ENCODE peak calls at places on chromosomes 1 and 21, in ten cellular contexts. One of them, this sample, is unnamed.

GRCh38 chr1:55716151-55716550 is 501.0 kb upstream of the USP24 start:
- DNase-seq in A549: no peak
- DNase-seq in choroid plexus epithelial cell: no peak
- DNase-seq in CD4-positive, CD25-positive, alpha-beta regulatory T cell: no peak
- DNase-seq in tibial nerve: no peak
- DNase-seq in lower lobe of right lung: no peak
- DNase-seq in AG04450: no peak
- DNase-seq in naive thymus-derived CD4-positive, alpha-beta T cell: no peak
- DNase-seq in AG04449: no peak
- DNase-seq in mesenchymal stem cell: no peak
- DNase-seq in this sample: peak; percentile 57

GRCh38 chr1:215568287-215568692 is 1.2 kb downstream of the KCTD3 start:
- DNase-seq in A549: peak; percentile 24
- DNase-seq in choroid plexus epithelial cell: peak; percentile 67
- DNase-seq in CD4-positive, CD25-positive, alpha-beta regulatory T cell: no peak
- DNase-seq in tibial nerve: no peak
- DNase-seq in lower lobe of right lung: no peak
- DNase-seq in AG04450: peak; percentile 29
- DNase-seq in naive thymus-derived CD4-positive, alpha-beta T cell: no peak
- DNase-seq in AG04449: no peak
- DNase-seq in mesenchymal stem cell: peak; percentile 69
- DNase-seq in this sample: peak; percentile 80

GRCh38 chr1:186578325-186579016 is 101.8 kb downstream of the PTGS2 start:
- DNase-seq in A549: no peak
- DNase-seq in choroid plexus epithelial cell: no peak
- DNase-seq in CD4-positive, CD25-positive, alpha-beta regulatory T cell: no peak
- DNase-seq in tibial nerve: no peak
- DNase-seq in lower lobe of right lung: no peak
- DNase-seq in AG04450: no peak
- DNase-seq in naive thymus-derived CD4-positive, alpha-beta T cell: no peak
- DNase-seq in AG04449: no peak
- DNase-seq in mesenchymal stem cell: no peak
- DNase-seq in this sample: no peak

GRCh38 chr1:223712856-223713494 is 636 bp downstream of the CAPN2 start:
- DNase-seq in A549: no peak
- DNase-seq in choroid plexus epithelial cell: no peak
- DNase-seq in CD4-positive, CD25-positive, alpha-beta regulatory T cell: peak; percentile 47
- DNase-seq in tibial nerve: no peak
- DNase-seq in lower lobe of right lung: peak; percentile 67
- DNase-seq in AG04450: no peak
- DNase-seq in naive thymus-derived CD4-positive, alpha-beta T cell: peak; percentile 37
- DNase-seq in AG04449: no peak
- DNase-seq in mesenchymal stem cell: no peak
- DNase-seq in this sample: no peak

GRCh38 chr21:15291621-15292266 is 226.9 kb upstream of the NRIP1 start:
- DNase-seq in A549: no peak
- DNase-seq in choroid plexus epithelial cell: no peak
- DNase-seq in CD4-positive, CD25-positive, alpha-beta regulatory T cell: no peak
- DNase-seq in tibial nerve: no peak
- DNase-seq in lower lobe of right lung: no peak
- DNase-seq in AG04450: no peak
- DNase-seq in naive thymus-derived CD4-positive, alpha-beta T cell: no peak
- DNase-seq in AG04449: no peak
- DNase-seq in mesenchymal stem cell: no peak
- DNase-seq in this sample: no peak

GRCh38 chr21:45102391-45102932 is 28.1 kb downstream of the ADARB1 start:
- DNase-seq in A549: peak; percentile 37
- DNase-seq in choroid plexus epithelial cell: peak; percentile 60
- DNase-seq in CD4-positive, CD25-positive, alpha-beta regulatory T cell: no peak
- DNase-seq in tibial nerve: no peak
- DNase-seq in lower lobe of right lung: no peak
- DNase-seq in AG04450: no peak
- DNase-seq in naive thymus-derived CD4-positive, alpha-beta T cell: no peak
- DNase-seq in AG04449: no peak
- DNase-seq in mesenchymal stem cell: peak; percentile 59
- DNase-seq in this sample: peak; percentile 55

GRCh38 chr1:232962761-232963357 is 12.4 kb downstream of the NTPCR start:
- DNase-seq in A549: no peak
- DNase-seq in choroid plexus epithelial cell: peak; percentile 75
- DNase-seq in CD4-positive, CD25-positive, alpha-beta regulatory T cell: no peak
- DNase-seq in tibial nerve: no peak
- DNase-seq in lower lobe of right lung: no peak
- DNase-seq in AG04450: no peak
- DNase-seq in naive thymus-derived CD4-positive, alpha-beta T cell: no peak
- DNase-seq in AG04449: no peak
- DNase-seq in mesenchymal stem cell: no peak
- DNase-seq in this sample: peak; percentile 28

GRCh38 chr1:64645742-64646141 is 99.1 kb upstream of the RAVER2 start:
- DNase-seq in A549: no peak
- DNase-seq in choroid plexus epithelial cell: no peak
- DNase-seq in CD4-positive, CD25-positive, alpha-beta regulatory T cell: no peak
- DNase-seq in tibial nerve: no peak
- DNase-seq in lower lobe of right lung: no peak
- DNase-seq in AG04450: no peak
- DNase-seq in naive thymus-derived CD4-positive, alpha-beta T cell: no peak
- DNase-seq in AG04449: no peak
- DNase-seq in mesenchymal stem cell: no peak
- DNase-seq in this sample: no peak

GRCh38 chr1:225554216-225554812 is 98.6 kb downstream of the ENAH start:
- DNase-seq in A549: peak; percentile 18
- DNase-seq in choroid plexus epithelial cell: peak; percentile 65
- DNase-seq in CD4-positive, CD25-positive, alpha-beta regulatory T cell: peak; percentile 19
- DNase-seq in tibial nerve: no peak
- DNase-seq in lower lobe of right lung: no peak
- DNase-seq in AG04450: no peak
- DNase-seq in naive thymus-derived CD4-positive, alpha-beta T cell: no peak
- DNase-seq in AG04449: no peak
- DNase-seq in mesenchymal stem cell: peak; percentile 44
- DNase-seq in this sample: peak; percentile 56

GRCh38 chr1:29416825-29417557 is 180.7 kb downstream of the PTPRU start:
- DNase-seq in A549: no peak
- DNase-seq in choroid plexus epithelial cell: peak; percentile 55
- DNase-seq in CD4-positive, CD25-positive, alpha-beta regulatory T cell: no peak
- DNase-seq in tibial nerve: no peak
- DNase-seq in lower lobe of right lung: no peak
- DNase-seq in AG04450: no peak
- DNase-seq in naive thymus-derived CD4-positive, alpha-beta T cell: no peak
- DNase-seq in AG04449: no peak
- DNase-seq in mesenchymal stem cell: no peak
- DNase-seq in this sample: peak; percentile 7

GRCh38 chr1:56357931-56358783 is 221.2 kb downstream of the PLPP3 start:
- DNase-seq in A549: no peak
- DNase-seq in choroid plexus epithelial cell: no peak
- DNase-seq in CD4-positive, CD25-positive, alpha-beta regulatory T cell: no peak
- DNase-seq in tibial nerve: no peak
- DNase-seq in lower lobe of right lung: no peak
- DNase-seq in AG04450: no peak
- DNase-seq in naive thymus-derived CD4-positive, alpha-beta T cell: no peak
- DNase-seq in AG04449: no peak
- DNase-seq in mesenchymal stem cell: no peak
- DNase-seq in this sample: no peak

GRCh38 chr1:207049974-207050391 is 1.0 kb downstream of the YOD1 start:
- DNase-seq in A549: no peak
- DNase-seq in choroid plexus epithelial cell: peak; percentile 74
- DNase-seq in CD4-positive, CD25-positive, alpha-beta regulatory T cell: peak; percentile 63
- DNase-seq in tibial nerve: no peak
- DNase-seq in lower lobe of right lung: no peak
- DNase-seq in AG04450: no peak
- DNase-seq in naive thymus-derived CD4-positive, alpha-beta T cell: peak; percentile 55
- DNase-seq in AG04449: no peak
- DNase-seq in mesenchymal stem cell: peak; percentile 78
- DNase-seq in this sample: peak; percentile 69

GRCh38 chr1:234564035-234565029 is 45.6 kb downstream of the IRF2BP2 start:
- DNase-seq in A549: peak; percentile 82
- DNase-seq in choroid plexus epithelial cell: peak; percentile 87
- DNase-seq in CD4-positive, CD25-positive, alpha-beta regulatory T cell: no peak
- DNase-seq in tibial nerve: no peak
- DNase-seq in lower lobe of right lung: no peak
- DNase-seq in AG04450: no peak
- DNase-seq in naive thymus-derived CD4-positive, alpha-beta T cell: no peak
- DNase-seq in AG04449: peak; percentile 40
- DNase-seq in mesenchymal stem cell: peak; percentile 47
- DNase-seq in this sample: peak; percentile 57

GRCh38 chr21:17427157-17427556 is 85.7 kb upstream of the CXADR start:
- DNase-seq in A549: no peak
- DNase-seq in choroid plexus epithelial cell: no peak
- DNase-seq in CD4-positive, CD25-positive, alpha-beta regulatory T cell: no peak
- DNase-seq in tibial nerve: no peak
- DNase-seq in lower lobe of right lung: no peak
- DNase-seq in AG04450: no peak
- DNase-seq in naive thymus-derived CD4-positive, alpha-beta T cell: no peak
- DNase-seq in AG04449: no peak
- DNase-seq in mesenchymal stem cell: no peak
- DNase-seq in this sample: no peak

GRCh38 chr1:18300376-18300775 is 180.4 kb upstream of the KLHDC7A start:
- DNase-seq in A549: no peak
- DNase-seq in choroid plexus epithelial cell: no peak
- DNase-seq in CD4-positive, CD25-positive, alpha-beta regulatory T cell: no peak
- DNase-seq in tibial nerve: no peak
- DNase-seq in lower lobe of right lung: no peak
- DNase-seq in AG04450: no peak
- DNase-seq in naive thymus-derived CD4-positive, alpha-beta T cell: no peak
- DNase-seq in AG04449: no peak
- DNase-seq in mesenchymal stem cell: no peak
- DNase-seq in this sample: no peak

GRCh38 chr21:28635541-28635940 is 357.1 kb downstream of the LTN1 start:
- DNase-seq in A549: no peak
- DNase-seq in choroid plexus epithelial cell: no peak
- DNase-seq in CD4-positive, CD25-positive, alpha-beta regulatory T cell: no peak
- DNase-seq in tibial nerve: no peak
- DNase-seq in lower lobe of right lung: no peak
- DNase-seq in AG04450: no peak
- DNase-seq in naive thymus-derived CD4-positive, alpha-beta T cell: no peak
- DNase-seq in AG04449: no peak
- DNase-seq in mesenchymal stem cell: no peak
- DNase-seq in this sample: no peak

GRCh38 chr21:28632718-28633408 is 359.8 kb downstream of the LTN1 start:
- DNase-seq in A549: no peak
- DNase-seq in choroid plexus epithelial cell: peak; percentile 76
- DNase-seq in CD4-positive, CD25-positive, alpha-beta regulatory T cell: no peak
- DNase-seq in tibial nerve: no peak
- DNase-seq in lower lobe of right lung: no peak
- DNase-seq in AG04450: no peak
- DNase-seq in naive thymus-derived CD4-positive, alpha-beta T cell: no peak
- DNase-seq in AG04449: no peak
- DNase-seq in mesenchymal stem cell: peak; percentile 60
- DNase-seq in this sample: peak; percentile 70

GRCh38 chr21:28639742-28640141 is 352.9 kb downstream of the LTN1 start:
- DNase-seq in A549: no peak
- DNase-seq in choroid plexus epithelial cell: peak; percentile 52
- DNase-seq in CD4-positive, CD25-positive, alpha-beta regulatory T cell: no peak
- DNase-seq in tibial nerve: no peak
- DNase-seq in lower lobe of right lung: no peak
- DNase-seq in AG04450: no peak
- DNase-seq in naive thymus-derived CD4-positive, alpha-beta T cell: no peak
- DNase-seq in AG04449: no peak
- DNase-seq in mesenchymal stem cell: no peak
- DNase-seq in this sample: no peak

GRCh38 chr21:28636988-28637691 is 355.5 kb downstream of the LTN1 start:
- DNase-seq in A549: no peak
- DNase-seq in choroid plexus epithelial cell: peak; percentile 83
- DNase-seq in CD4-positive, CD25-positive, alpha-beta regulatory T cell: no peak
- DNase-seq in tibial nerve: no peak
- DNase-seq in lower lobe of right lung: no peak
- DNase-seq in AG04450: peak; percentile 65
- DNase-seq in naive thymus-derived CD4-positive, alpha-beta T cell: no peak
- DNase-seq in AG04449: peak; percentile 88
- DNase-seq in mesenchymal stem cell: peak; percentile 14
- DNase-seq in this sample: peak; percentile 55

GRCh38 chr21:28633803-28634572 is 358.7 kb downstream of the LTN1 start:
- DNase-seq in A549: no peak
- DNase-seq in choroid plexus epithelial cell: peak; percentile 50
- DNase-seq in CD4-positive, CD25-positive, alpha-beta regulatory T cell: no peak
- DNase-seq in tibial nerve: no peak
- DNase-seq in lower lobe of right lung: no peak
- DNase-seq in AG04450: no peak
- DNase-seq in naive thymus-derived CD4-positive, alpha-beta T cell: no peak
- DNase-seq in AG04449: peak; percentile 62
- DNase-seq in mesenchymal stem cell: peak; percentile 46
- DNase-seq in this sample: peak; percentile 38
- H3K4me3 ChIP-seq in A549: no peak overlapping the region
- H3K4me3 ChIP-seq in choroid plexus epithelial cell: no peak overlapping the region
- H3K4me3 ChIP-seq in CD4-positive, CD25-positive, alpha-beta regulatory T cell: no peak overlapping the region
- H3K4me3 ChIP-seq in tibial nerve: no peak overlapping the region
- H3K4me3 ChIP-seq in lower lobe of right lung: no peak overlapping the region
- H3K4me3 ChIP-seq in AG04450: no peak overlapping the region
- H3K4me3 ChIP-seq in naive thymus-derived CD4-positive, alpha-beta T cell: no peak overlapping the region
- H3K4me3 ChIP-seq in AG04449: no peak overlapping the region
- H3K4me3 ChIP-seq in mesenchymal stem cell: no peak overlapping the region
- H3K4me3 ChIP-seq in this sample: no peak overlapping the region

DNA sequence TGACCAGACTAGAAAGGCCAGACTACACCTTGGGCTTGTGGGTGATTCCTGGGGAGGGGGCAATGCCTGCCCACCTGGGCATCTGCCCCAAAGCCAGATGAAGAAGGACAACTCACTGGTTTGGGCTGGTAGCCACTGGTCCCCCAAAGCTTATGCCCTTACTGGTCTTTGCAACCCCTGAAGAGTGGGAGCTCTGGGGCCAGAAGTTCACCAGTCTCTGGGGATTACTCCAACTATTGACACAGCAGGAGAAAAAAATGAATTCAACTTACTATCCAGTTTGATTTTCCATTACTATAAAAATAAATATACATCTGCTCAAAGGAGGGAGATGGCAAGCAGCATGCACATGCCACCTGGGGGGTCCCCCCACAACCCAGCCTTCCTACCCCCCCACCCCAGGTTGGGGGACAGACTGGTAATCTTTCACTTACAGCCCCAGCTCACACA is 2.6 kb downstream of the AHDC1 start:
- DNase-seq in A549: no peak
- DNase-seq in choroid plexus epithelial cell: no peak
- DNase-seq in CD4-positive, CD25-positive, alpha-beta regulatory T cell: no peak
- DNase-seq in tibial nerve: no peak
- DNase-seq in lower lobe of right lung: no peak
- DNase-seq in AG04450: no peak
- DNase-seq in naive thymus-derived CD4-positive, alpha-beta T cell: no peak
- DNase-seq in AG04449: no peak
- DNase-seq in mesenchymal stem cell: no peak
- DNase-seq in this sample: no peak
- H3K4me3 ChIP-seq in A549: peak overlapping the region; percentile 90
- H3K4me3 ChIP-seq in choroid plexus epithelial cell: peak overlapping the region; percentile 86
- H3K4me3 ChIP-seq in CD4-positive, CD25-positive, alpha-beta regulatory T cell: no peak overlapping the region
- H3K4me3 ChIP-seq in tibial nerve: peak overlapping the region; percentile 91
- H3K4me3 ChIP-seq in lower lobe of right lung: peak overlapping the region; percentile 89
- H3K4me3 ChIP-seq in AG04450: peak overlapping the region; percentile 88
- H3K4me3 ChIP-seq in naive thymus-derived CD4-positive, alpha-beta T cell: no peak overlapping the region
- H3K4me3 ChIP-seq in AG04449: peak overlapping the region; percentile 87
- H3K4me3 ChIP-seq in mesenchymal stem cell: peak overlapping the region; percentile 93
- H3K4me3 ChIP-seq in this sample: peak overlapping the region; percentile 99

GRCh38 chr1:2557146-2558029 is 1.2 kb downstream of the TNFRSF14 start:
- DNase-seq in A549: no peak
- DNase-seq in choroid plexus epithelial cell: no peak
- DNase-seq in CD4-positive, CD25-positive, alpha-beta regulatory T cell: no peak
- DNase-seq in tibial nerve: no peak
- DNase-seq in lower lobe of right lung: no peak
- DNase-seq in AG04450: no peak
- DNase-seq in naive thymus-derived CD4-positive, alpha-beta T cell: no peak
- DNase-seq in AG04449: no peak
- DNase-seq in mesenchymal stem cell: no peak
- DNase-seq in this sample: no peak
- H3K4me3 ChIP-seq in A549: no peak overlapping the region
- H3K4me3 ChIP-seq in choroid plexus epithelial cell: peak overlapping the region; percentile 69
- H3K4me3 ChIP-seq in CD4-positive, CD25-positive, alpha-beta regulatory T cell: peak overlapping the region; percentile 77
- H3K4me3 ChIP-seq in tibial nerve: peak overlapping the region; percentile 73
- H3K4me3 ChIP-seq in lower lobe of right lung: peak overlapping the region; percentile 95
- H3K4me3 ChIP-seq in AG04450: no peak overlapping the region
- H3K4me3 ChIP-seq in naive thymus-derived CD4-positive, alpha-beta T cell: peak overlapping the region; percentile 83
- H3K4me3 ChIP-seq in AG04449: no peak overlapping the region
- H3K4me3 ChIP-seq in mesenchymal stem cell: peak overlapping the region; percentile 91
- H3K4me3 ChIP-seq in this sample: peak overlapping the region; percentile 62

GRCh38 chr21:29938968-29939858 is 583 bp downstream of the GRIK1 start:
- DNase-seq in A549: no peak
- DNase-seq in choroid plexus epithelial cell: peak; percentile 12
- DNase-seq in CD4-positive, CD25-positive, alpha-beta regulatory T cell: no peak
- DNase-seq in tibial nerve: no peak
- DNase-seq in lower lobe of right lung: no peak
- DNase-seq in AG04450: no peak
- DNase-seq in naive thymus-derived CD4-positive, alpha-beta T cell: no peak
- DNase-seq in AG04449: no peak
- DNase-seq in mesenchymal stem cell: no peak
- DNase-seq in this sample: no peak
- H3K4me3 ChIP-seq in A549: no peak overlapping the region
- H3K4me3 ChIP-seq in choroid plexus epithelial cell: peak overlapping the region; percentile 45
- H3K4me3 ChIP-seq in CD4-positive, CD25-positive, alpha-beta regulatory T cell: no peak overlapping the region
- H3K4me3 ChIP-seq in tibial nerve: peak overlapping the region; percentile 15
- H3K4me3 ChIP-seq in lower lobe of right lung: no peak overlapping the region
- H3K4me3 ChIP-seq in AG04450: peak overlapping the region; percentile 32
- H3K4me3 ChIP-seq in naive thymus-derived CD4-positive, alpha-beta T cell: no peak overlapping the region
- H3K4me3 ChIP-seq in AG04449: peak overlapping the region; percentile 48
- H3K4me3 ChIP-seq in mesenchymal stem cell: peak overlapping the region; percentile 76
- H3K4me3 ChIP-seq in this sample: no peak overlapping the region

This sample was measured in fibroblast of villous mesenchyme.